ENCODE peak calls at places on chromosomes 16 and 17, in four cellular contexts. One of them, this sample, is unnamed.
A peak's percentile ranks its signal among the peaks of the same experiment; 100 is the strongest.

GRCh38 chr16:16162591-16162990 is 60.7 kb downstream of the ABCC6 start:
- DNase-seq in right lobe of liver: no peak
- DNase-seq in AG04450: no peak
- DNase-seq in endodermal cell: no peak
- DNase-seq in this sample: no peak

GRCh38 chr17:77963441-77963840 is 4.9 kb downstream of the TNRC6C start:
- DNase-seq in right lobe of liver: no peak
- DNase-seq in AG04450: peak; percentile 80
- DNase-seq in endodermal cell: no peak
- DNase-seq in this sample: no peak

GRCh38 chr17:29615048-29615385 is 7.7 kb downstream of the CORO6 start:
- DNase-seq in right lobe of liver: no peak
- DNase-seq in AG04450: no peak
- DNase-seq in endodermal cell: no peak
- DNase-seq in this sample: no peak

GRCh38 chr17:9991351-9991750 is 86.3 kb upstream of the RCVRN start:
- DNase-seq in right lobe of liver: no peak
- DNase-seq in AG04450: no peak
- DNase-seq in endodermal cell: no peak
- DNase-seq in this sample: no peak

GRCh38 chr17:16352838-16353701 is at the start of gene CENPV:
- DNase-seq in right lobe of liver: peak; percentile 64
- DNase-seq in AG04450: no peak
- DNase-seq in endodermal cell: peak; percentile 97
- DNase-seq in this sample: peak; percentile 83

GRCh38 chr17:37519241-37519985 is 29.7 kb downstream of the DUSP14 start:
- DNase-seq in right lobe of liver: no peak
- DNase-seq in AG04450: no peak
- DNase-seq in endodermal cell: peak; percentile 26
- DNase-seq in this sample: no peak

GRCh38 chr17:16988749-16989229 is 16.9 kb upstream of the TNFRSF13B start:
- DNase-seq in right lobe of liver: no peak
- DNase-seq in AG04450: no peak
- DNase-seq in endodermal cell: no peak
- DNase-seq in this sample: peak; percentile 63

GRCh38 chr17:57327176-57327970 is 71.0 kb downstream of the MSI2 start:
- DNase-seq in right lobe of liver: no peak
- DNase-seq in AG04450: no peak
- DNase-seq in endodermal cell: no peak
- DNase-seq in this sample: no peak

GRCh38 chr16:51705142-51705541 is 554.1 kb upstream of the SALL1 start:
- DNase-seq in right lobe of liver: no peak
- DNase-seq in AG04450: no peak
- DNase-seq in endodermal cell: no peak
- DNase-seq in this sample: no peak

DNA sequence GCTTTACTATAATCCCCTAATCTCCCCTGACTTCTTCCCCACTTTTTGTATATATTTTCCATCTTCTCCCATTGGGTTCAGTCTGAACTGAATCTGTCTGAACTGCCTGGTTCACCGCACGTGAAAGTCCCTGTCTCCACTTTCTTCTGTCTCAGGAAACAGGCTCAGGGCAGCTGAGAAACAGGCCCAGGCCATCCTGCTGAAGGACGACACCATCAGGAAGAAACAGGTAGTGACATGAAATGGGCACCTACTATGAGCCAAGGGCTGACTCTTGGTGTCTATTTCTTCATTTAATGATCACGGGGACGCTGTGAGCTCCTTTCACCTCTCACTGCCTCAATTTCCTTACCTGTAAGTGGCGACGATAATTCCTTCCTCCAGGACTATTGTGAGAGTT is 90.5 kb upstream of the HSBP1 start:
- DNase-seq in right lobe of liver: no peak
- DNase-seq in AG04450: no peak
- DNase-seq in endodermal cell: peak; percentile 78
- DNase-seq in this sample: no peak
- TF ChIP-seq CTCF in right lobe of liver: no peak
- TF ChIP-seq CTCF in AG04450: no peak
- TF ChIP-seq CTCF in endodermal cell: peak; percentile 77
- TF ChIP-seq CTCF in this sample: no peak

DNA sequence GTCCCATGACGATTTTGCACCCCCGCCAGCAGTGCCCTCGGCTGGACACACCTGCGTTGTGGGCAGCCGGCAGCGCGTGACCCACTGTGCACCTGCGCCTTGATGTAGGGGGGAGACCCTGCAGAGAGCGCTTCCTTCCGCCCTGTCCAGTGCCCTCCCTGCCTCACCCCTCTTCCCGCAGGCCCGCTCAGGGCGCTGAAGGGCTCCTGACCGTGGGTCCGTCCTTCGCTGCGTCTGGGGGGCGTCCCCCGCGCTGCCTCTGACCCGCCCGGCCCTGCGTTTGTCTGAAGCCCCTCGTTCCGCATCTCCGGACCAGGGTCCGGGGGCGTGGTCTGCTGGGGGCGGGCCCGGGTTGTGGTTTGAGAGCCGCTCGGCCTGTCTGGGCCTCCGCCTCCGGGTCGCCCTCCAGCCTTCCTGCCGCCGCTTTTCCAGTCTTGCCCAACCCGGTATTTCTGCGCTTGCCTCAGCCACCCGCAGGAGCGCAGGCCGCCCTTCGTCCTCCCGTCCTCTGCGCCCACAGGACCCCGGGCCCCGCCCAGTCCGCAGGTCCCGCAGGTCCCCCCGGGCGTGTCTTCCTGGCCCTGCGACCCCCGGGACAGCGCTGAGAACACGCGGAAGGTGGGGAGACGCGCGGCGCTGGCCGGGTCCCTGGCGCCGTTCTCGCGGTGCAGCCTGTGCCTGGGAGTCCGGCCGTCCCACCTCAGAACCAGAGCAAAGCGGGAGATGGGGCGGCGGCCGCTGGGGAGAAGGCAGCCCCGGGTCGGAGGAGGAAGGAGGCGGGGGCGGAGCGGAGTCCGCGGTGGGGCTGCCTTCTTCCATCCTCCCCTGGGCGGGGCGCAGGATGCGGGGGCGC is 4.0 kb upstream of the IL17C start:
- DNase-seq in right lobe of liver: no peak
- DNase-seq in AG04450: no peak
- DNase-seq in endodermal cell: peak; percentile 92
- DNase-seq in this sample: peak; percentile 77
- H3K4me3 ChIP-seq in right lobe of liver: peak overlapping the region; percentile 32
- H3K4me3 ChIP-seq in AG04450: peak overlapping the region; percentile 49
- H3K4me3 ChIP-seq in endodermal cell: peak overlapping the region; percentile 62
- H3K4me3 ChIP-seq in this sample: peak overlapping the region; percentile 66

DNA sequence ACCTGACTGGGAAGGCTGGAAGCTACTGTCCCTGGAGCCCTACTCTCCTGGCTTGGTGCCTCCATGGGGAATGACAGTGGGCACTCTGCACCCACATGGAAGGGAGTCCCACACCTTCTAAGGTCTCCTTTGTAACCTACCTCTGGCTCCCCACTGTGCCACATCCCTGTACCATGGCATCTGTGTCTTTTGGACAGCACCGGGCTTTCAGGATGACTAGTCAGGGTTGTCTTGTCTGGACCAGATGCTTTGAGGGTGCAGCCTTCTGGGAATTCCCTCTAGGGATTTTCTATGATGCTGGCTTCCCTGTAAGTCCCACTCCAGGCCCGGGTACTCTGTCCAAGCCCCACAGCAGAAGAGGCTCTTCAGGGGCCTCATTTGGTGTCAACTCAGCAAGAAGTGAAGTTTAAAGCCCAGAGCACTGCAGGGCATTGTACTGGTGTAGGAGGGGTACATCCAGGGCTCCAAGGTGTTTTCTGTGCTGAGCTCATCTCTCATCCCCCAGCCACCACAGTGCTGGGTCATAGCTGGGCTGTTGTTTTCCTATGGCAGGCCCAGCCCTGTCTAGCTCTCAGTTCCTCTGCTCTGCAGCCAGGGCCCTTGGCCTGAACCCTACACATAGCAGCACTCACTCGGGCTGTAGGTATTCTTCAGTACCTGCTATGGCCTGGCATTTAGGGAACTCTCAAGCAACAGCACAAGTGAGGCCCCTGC is 255.3 kb downstream of the CPPED1 start:
- DNase-seq in right lobe of liver: no peak
- DNase-seq in AG04450: no peak
- DNase-seq in endodermal cell: no peak
- DNase-seq in this sample: peak; percentile 45
- H3K27me3 ChIP-seq in right lobe of liver: no peaks in the 10 kb centered on the region
- H3K27me3 ChIP-seq in AG04450: no peaks in the 10 kb centered on the region
- H3K27me3 ChIP-seq in endodermal cell: no peaks in the 10 kb centered on the region
- H3K27me3 ChIP-seq in this sample: no peaks in the 10 kb centered on the region

DNA sequence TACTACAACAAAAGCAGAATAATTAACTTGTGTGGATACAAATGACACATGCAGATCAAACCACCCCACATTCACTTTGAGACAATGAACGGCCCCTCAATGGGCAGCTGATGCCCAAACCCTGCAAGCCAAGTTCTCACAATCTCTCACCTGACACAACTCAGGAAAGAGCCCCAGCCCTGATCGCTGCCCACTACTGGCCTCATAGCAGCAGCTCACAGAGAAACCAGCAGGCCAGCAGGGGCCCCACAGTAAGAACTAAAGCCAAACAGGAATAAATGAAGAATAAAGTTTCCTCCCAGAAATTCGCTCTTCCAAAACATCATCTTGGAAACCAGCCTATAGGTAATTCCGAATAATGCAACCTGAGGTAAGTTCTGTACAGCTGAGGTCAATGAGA is 7.7 kb downstream of the AKTIP start:
- DNase-seq in right lobe of liver: no peak
- DNase-seq in AG04450: no peak
- DNase-seq in endodermal cell: peak; percentile 70
- DNase-seq in this sample: no peak
- TF ChIP-seq CTCF in right lobe of liver: no peak
- TF ChIP-seq CTCF in AG04450: no peak
- TF ChIP-seq CTCF in endodermal cell: peak; percentile 66
- TF ChIP-seq CTCF in this sample: no peak

DNA sequence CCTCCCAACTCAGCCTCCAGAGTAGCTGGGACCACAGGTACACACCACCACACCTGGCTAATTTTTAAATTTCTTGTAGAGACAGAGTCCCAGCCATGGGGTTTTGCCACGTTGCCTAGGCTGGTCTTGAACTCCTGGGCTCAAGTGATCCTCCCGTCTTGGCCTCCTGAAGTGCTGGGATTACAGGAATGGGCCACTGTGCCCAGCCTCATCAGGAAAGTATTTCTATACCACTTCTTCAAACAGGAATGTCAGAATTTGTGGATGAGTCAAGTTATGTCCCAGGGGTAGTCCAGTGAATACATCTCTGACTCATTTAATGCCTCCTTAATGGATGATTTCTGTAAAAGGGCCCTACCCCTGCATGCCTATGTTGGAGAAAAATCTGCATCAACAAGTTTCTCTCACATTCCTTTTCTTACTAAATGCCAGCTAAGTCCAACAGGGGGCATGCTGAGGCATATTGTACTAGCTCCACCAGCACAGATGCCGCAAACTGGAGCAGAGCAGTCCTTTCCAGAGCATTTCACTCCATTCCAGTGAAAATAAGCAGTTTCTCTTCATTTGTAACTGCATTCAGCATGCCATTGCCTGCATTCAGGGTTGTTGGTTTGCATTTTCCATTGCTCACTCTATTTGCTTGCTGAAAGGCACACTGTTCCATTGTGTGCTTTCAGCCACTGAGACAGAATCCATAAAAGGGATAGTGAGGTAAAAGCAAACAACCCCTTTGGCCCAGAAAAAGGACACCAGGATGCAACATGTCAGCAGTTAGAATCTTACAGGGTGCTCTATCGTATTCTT is 5.3 kb upstream of the CAVIN1 start:
- DNase-seq in right lobe of liver: peak; percentile 56
- DNase-seq in AG04450: peak; percentile 91
- DNase-seq in endodermal cell: peak; percentile 85
- DNase-seq in this sample: no peak
- H3K4me3 ChIP-seq in right lobe of liver: no peak overlapping the region
- H3K4me3 ChIP-seq in AG04450: no peak overlapping the region
- H3K4me3 ChIP-seq in endodermal cell: no peak overlapping the region
- H3K4me3 ChIP-seq in this sample: no peak overlapping the region

GRCh38 chr17:39605492-39606433 is 2.0 kb downstream of the NEUROD2 start:
- DNase-seq in right lobe of liver: no peak
- DNase-seq in AG04450: no peak
- DNase-seq in endodermal cell: peak; percentile 88
- DNase-seq in this sample: peak; percentile 42

GRCh38 chr17:39606434-39607056 is 1.2 kb downstream of the NEUROD2 start:
- DNase-seq in right lobe of liver: no peak
- DNase-seq in AG04450: no peak
- DNase-seq in endodermal cell: peak; percentile 86
- DNase-seq in this sample: no peak

GRCh38 chr17:39607057-39607850 is 466 bp downstream of the NEUROD2 start:
- DNase-seq in right lobe of liver: no peak
- DNase-seq in AG04450: no peak
- DNase-seq in endodermal cell: peak; percentile 85
- DNase-seq in this sample: no peak

GRCh38 chr17:39603304-39604016 is 4.3 kb downstream of the NEUROD2 start:
- DNase-seq in right lobe of liver: no peak
- DNase-seq in AG04450: no peak
- DNase-seq in endodermal cell: peak; percentile 50
- DNase-seq in this sample: no peak

DNA sequence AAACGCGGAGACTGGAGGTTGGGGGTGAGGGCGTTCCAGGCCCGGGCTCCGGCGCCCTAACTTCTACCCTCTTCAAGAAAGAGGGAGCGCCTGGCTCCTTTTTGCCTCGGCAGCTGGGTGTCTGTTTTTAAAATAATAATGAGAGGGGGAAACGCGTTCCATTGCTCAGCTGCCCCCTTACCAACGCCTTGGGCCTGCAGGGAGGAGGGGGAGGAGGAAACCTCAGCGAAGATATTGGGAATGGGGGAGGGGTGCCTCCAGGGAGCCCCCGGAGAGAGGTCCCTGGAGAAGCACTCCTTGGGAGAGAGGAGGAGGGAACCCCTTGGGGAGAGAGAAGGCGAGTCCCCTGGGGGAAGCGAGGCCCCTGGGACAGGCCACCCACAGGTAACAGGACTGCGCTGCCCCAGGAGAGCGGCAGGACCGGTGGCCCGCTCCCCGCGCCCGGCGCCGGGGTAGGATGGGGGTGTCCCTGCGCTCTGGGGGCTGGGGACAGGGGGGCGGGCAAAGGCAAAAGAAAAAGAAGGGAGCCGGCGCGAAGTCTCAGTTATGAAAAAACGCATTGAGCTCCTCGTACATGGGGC is 2.7 kb downstream of the NEUROD2 start:
- DNase-seq in right lobe of liver: no peak
- DNase-seq in AG04450: no peak
- DNase-seq in endodermal cell: peak; percentile 70
- DNase-seq in this sample: no peak
- H3K27me3 ChIP-seq in right lobe of liver: peaks cover 18% of the 10 kb centered on the region
- H3K27me3 ChIP-seq in AG04450: peaks cover 93% of the 10 kb centered on the region
- H3K27me3 ChIP-seq in endodermal cell: peaks cover 100% of the 10 kb centered on the region
- H3K27me3 ChIP-seq in this sample: peaks cover 10% of the 10 kb centered on the region

GRCh38 chr17:3692346-3692745 is 3.6 kb downstream of the P2RX5 start:
- DNase-seq in right lobe of liver: no peak
- DNase-seq in AG04450: no peak
- DNase-seq in endodermal cell: peak; percentile 80
- DNase-seq in this sample: no peak
- TF ChIP-seq CTCF in right lobe of liver: no peak
- TF ChIP-seq CTCF in AG04450: peak; percentile 13
- TF ChIP-seq CTCF in endodermal cell: peak; percentile 16
- TF ChIP-seq CTCF in this sample: peak; percentile 24